ENCODE peak calls at places on chromosomes 12 and 14, in nine cellular contexts. One of them, this sample, is unnamed.

GRCh38 chr14:104604461-104605449 is at the start of gene TMEM179:
- DNase-seq in NCI-H1092 treated with DMSO at 0.1 percent for 48 hours: peak; percentile 64
- DNase-seq in anterior cingulate cortex: no peak
- DNase-seq in stimulated activated CD4-positive, alpha-beta T cell treated with anti-CD3 and anti-CD28 coated beads, Interleukin-15, amount 100 ng/mL, for 1 hour: no peak
- DNase-seq in hepatocyte: peak; percentile 85
- DNase-seq in NCI-H1694: no peak
- DNase-seq in myocyte: no peak
- DNase-seq in DMS153: no peak
- DNase-seq in neural crest cell: peak; percentile 65
- DNase-seq in this sample: peak; percentile 93

GRCh38 chr14:22520235-22520634 is 68.8 kb downstream of the DAD1 start:
- DNase-seq in NCI-H1694: no peak
- DNase-seq in anterior cingulate cortex: no peak
- DNase-seq in neural crest cell: no peak
- DNase-seq in DMS153: no peak
- DNase-seq in NCI-H1092 treated with DMSO at 0.1 percent for 48 hours: no peak
- DNase-seq in myocyte: peak; percentile 37
- DNase-seq in hepatocyte: no peak
- DNase-seq in stimulated activated CD4-positive, alpha-beta T cell treated with anti-CD3 and anti-CD28 coated beads, Interleukin-15, amount 100 ng/mL, for 1 hour: no peak
- DNase-seq in this sample: no peak

GRCh38 chr12:50275545-50275944 is 7.8 kb downstream of the LIMA1 start:
- DNase-seq in stimulated activated CD4-positive, alpha-beta T cell treated with anti-CD3 and anti-CD28 coated beads, Interleukin-15, amount 100 ng/mL, for 1 hour: no peak
- DNase-seq in NCI-H1092 treated with DMSO at 0.1 percent for 48 hours: no peak
- DNase-seq in myocyte: no peak
- DNase-seq in NCI-H1694: no peak
- DNase-seq in neural crest cell: no peak
- DNase-seq in anterior cingulate cortex: no peak
- DNase-seq in DMS153: no peak
- DNase-seq in hepatocyte: no peak
- DNase-seq in this sample: no peak

GRCh38 chr14:55832974-55833373 is 253.0 kb downstream of the KTN1 start:
- DNase-seq in hepatocyte: no peak
- DNase-seq in anterior cingulate cortex: no peak
- DNase-seq in NCI-H1092 treated with DMSO at 0.1 percent for 48 hours: no peak
- DNase-seq in myocyte: no peak
- DNase-seq in stimulated activated CD4-positive, alpha-beta T cell treated with anti-CD3 and anti-CD28 coated beads, Interleukin-15, amount 100 ng/mL, for 1 hour: no peak
- DNase-seq in neural crest cell: no peak
- DNase-seq in DMS153: no peak
- DNase-seq in NCI-H1694: no peak
- DNase-seq in this sample: no peak

GRCh38 chr14:45819107-45819506 is 566.1 kb upstream of the MIS18BP1 start:
- DNase-seq in anterior cingulate cortex: no peak
- DNase-seq in myocyte: peak; percentile 16
- DNase-seq in NCI-H1092 treated with DMSO at 0.1 percent for 48 hours: no peak
- DNase-seq in stimulated activated CD4-positive, alpha-beta T cell treated with anti-CD3 and anti-CD28 coated beads, Interleukin-15, amount 100 ng/mL, for 1 hour: no peak
- DNase-seq in neural crest cell: no peak
- DNase-seq in DMS153: no peak
- DNase-seq in hepatocyte: no peak
- DNase-seq in NCI-H1694: no peak
- DNase-seq in this sample: no peak

GRCh38 chr14:99995700-99996356 is 69.4 kb upstream of the EVL start:
- DNase-seq in stimulated activated CD4-positive, alpha-beta T cell treated with anti-CD3 and anti-CD28 coated beads, Interleukin-15, amount 100 ng/mL, for 1 hour: peak; percentile 23
- DNase-seq in myocyte: no peak
- DNase-seq in neural crest cell: peak; percentile 54
- DNase-seq in hepatocyte: peak; percentile 65
- DNase-seq in DMS153: no peak
- DNase-seq in anterior cingulate cortex: no peak
- DNase-seq in NCI-H1092 treated with DMSO at 0.1 percent for 48 hours: no peak
- DNase-seq in NCI-H1694: peak; percentile 11
- DNase-seq in this sample: peak; percentile 76

GRCh38 chr12:107241421-107241820 is 148.1 kb upstream of the CRY1 start:
- DNase-seq in stimulated activated CD4-positive, alpha-beta T cell treated with anti-CD3 and anti-CD28 coated beads, Interleukin-15, amount 100 ng/mL, for 1 hour: no peak
- DNase-seq in NCI-H1694: no peak
- DNase-seq in DMS153: no peak
- DNase-seq in myocyte: no peak
- DNase-seq in NCI-H1092 treated with DMSO at 0.1 percent for 48 hours: peak; percentile 14
- DNase-seq in neural crest cell: no peak
- DNase-seq in anterior cingulate cortex: no peak
- DNase-seq in hepatocyte: no peak
- DNase-seq in this sample: no peak

GRCh38 chr14:76329150-76329881 is 46.6 kb upstream of the ESRRB start:
- DNase-seq in neural crest cell: no peak
- DNase-seq in NCI-H1092 treated with DMSO at 0.1 percent for 48 hours: peak; percentile 18
- DNase-seq in anterior cingulate cortex: no peak
- DNase-seq in hepatocyte: no peak
- DNase-seq in myocyte: no peak
- DNase-seq in NCI-H1694: no peak
- DNase-seq in DMS153: no peak
- DNase-seq in stimulated activated CD4-positive, alpha-beta T cell treated with anti-CD3 and anti-CD28 coated beads, Interleukin-15, amount 100 ng/mL, for 1 hour: no peak
- DNase-seq in this sample: peak; percentile 87

GRCh38 chr14:38248629-38249028 is 7.3 kb downstream of the CLEC14A start:
- DNase-seq in hepatocyte: no peak
- DNase-seq in stimulated activated CD4-positive, alpha-beta T cell treated with anti-CD3 and anti-CD28 coated beads, Interleukin-15, amount 100 ng/mL, for 1 hour: no peak
- DNase-seq in NCI-H1092 treated with DMSO at 0.1 percent for 48 hours: no peak
- DNase-seq in myocyte: no peak
- DNase-seq in anterior cingulate cortex: no peak
- DNase-seq in NCI-H1694: no peak
- DNase-seq in DMS153: no peak
- DNase-seq in neural crest cell: no peak
- DNase-seq in this sample: peak; percentile 29

GRCh38 chr14:36935976-36936678 is 236.3 kb downstream of the SLC25A21 start:
- DNase-seq in stimulated activated CD4-positive, alpha-beta T cell treated with anti-CD3 and anti-CD28 coated beads, Interleukin-15, amount 100 ng/mL, for 1 hour: no peak
- DNase-seq in anterior cingulate cortex: no peak
- DNase-seq in NCI-H1092 treated with DMSO at 0.1 percent for 48 hours: no peak
- DNase-seq in NCI-H1694: no peak
- DNase-seq in DMS153: no peak
- DNase-seq in myocyte: no peak
- DNase-seq in hepatocyte: no peak
- DNase-seq in neural crest cell: no peak
- DNase-seq in this sample: peak; percentile 9

GRCh38 chr12:127926004-127926403 is 341.0 kb upstream of the TMEM132C start:
- DNase-seq in myocyte: peak; percentile 70
- DNase-seq in NCI-H1092 treated with DMSO at 0.1 percent for 48 hours: peak; percentile 29
- DNase-seq in anterior cingulate cortex: peak; percentile 36
- DNase-seq in stimulated activated CD4-positive, alpha-beta T cell treated with anti-CD3 and anti-CD28 coated beads, Interleukin-15, amount 100 ng/mL, for 1 hour: no peak
- DNase-seq in DMS153: peak; percentile 9
- DNase-seq in hepatocyte: peak; percentile 55
- DNase-seq in NCI-H1694: no peak
- DNase-seq in neural crest cell: peak; percentile 26
- DNase-seq in this sample: peak; percentile 73

GRCh38 chr14:49951946-49952345 is 59.1 kb downstream of the ARF6 start:
- DNase-seq in stimulated activated CD4-positive, alpha-beta T cell treated with anti-CD3 and anti-CD28 coated beads, Interleukin-15, amount 100 ng/mL, for 1 hour: no peak
- DNase-seq in neural crest cell: no peak
- DNase-seq in NCI-H1694: no peak
- DNase-seq in anterior cingulate cortex: no peak
- DNase-seq in DMS153: no peak
- DNase-seq in hepatocyte: no peak
- DNase-seq in NCI-H1092 treated with DMSO at 0.1 percent for 48 hours: no peak
- DNase-seq in myocyte: no peak
- DNase-seq in this sample: no peak

GRCh38 chr12:114405449-114406271 is at the start of gene TBX5:
- DNase-seq in NCI-H1694: no peak
- DNase-seq in stimulated activated CD4-positive, alpha-beta T cell treated with anti-CD3 and anti-CD28 coated beads, Interleukin-15, amount 100 ng/mL, for 1 hour: no peak
- DNase-seq in myocyte: no peak
- DNase-seq in DMS153: no peak
- DNase-seq in anterior cingulate cortex: no peak
- DNase-seq in hepatocyte: peak; percentile 62
- DNase-seq in neural crest cell: no peak
- DNase-seq in NCI-H1092 treated with DMSO at 0.1 percent for 48 hours: peak; percentile 38
- DNase-seq in this sample: peak; percentile 82

GRCh38 chr12:49287876-49288275 is 7.1 kb upstream of the PRPH start:
- DNase-seq in anterior cingulate cortex: no peak
- DNase-seq in DMS153: no peak
- DNase-seq in myocyte: peak; percentile 71
- DNase-seq in NCI-H1694: no peak
- DNase-seq in hepatocyte: no peak
- DNase-seq in stimulated activated CD4-positive, alpha-beta T cell treated with anti-CD3 and anti-CD28 coated beads, Interleukin-15, amount 100 ng/mL, for 1 hour: no peak
- DNase-seq in neural crest cell: no peak
- DNase-seq in NCI-H1092 treated with DMSO at 0.1 percent for 48 hours: no peak
- DNase-seq in this sample: no peak

GRCh38 chr14:104039214-104039613 is 46.3 kb upstream of the ASPG start:
- DNase-seq in DMS153: no peak
- DNase-seq in myocyte: no peak
- DNase-seq in anterior cingulate cortex: no peak
- DNase-seq in hepatocyte: no peak
- DNase-seq in NCI-H1694: no peak
- DNase-seq in neural crest cell: no peak
- DNase-seq in stimulated activated CD4-positive, alpha-beta T cell treated with anti-CD3 and anti-CD28 coated beads, Interleukin-15, amount 100 ng/mL, for 1 hour: no peak
- DNase-seq in NCI-H1092 treated with DMSO at 0.1 percent for 48 hours: no peak
- DNase-seq in this sample: no peak

GRCh38 chr12:112998997-112999767 is 20.9 kb downstream of the OAS2 start:
- DNase-seq in myocyte: peak; percentile 73
- DNase-seq in hepatocyte: no peak
- DNase-seq in neural crest cell: no peak
- DNase-seq in NCI-H1694: no peak
- DNase-seq in anterior cingulate cortex: no peak
- DNase-seq in DMS153: no peak
- DNase-seq in stimulated activated CD4-positive, alpha-beta T cell treated with anti-CD3 and anti-CD28 coated beads, Interleukin-15, amount 100 ng/mL, for 1 hour: no peak
- DNase-seq in NCI-H1092 treated with DMSO at 0.1 percent for 48 hours: no peak
- DNase-seq in this sample: no peak

GRCh38 chr12:113007166-113007565 is 28.8 kb downstream of the OAS2 start:
- DNase-seq in stimulated activated CD4-positive, alpha-beta T cell treated with anti-CD3 and anti-CD28 coated beads, Interleukin-15, amount 100 ng/mL, for 1 hour: no peak
- DNase-seq in DMS153: no peak
- DNase-seq in neural crest cell: no peak
- DNase-seq in hepatocyte: no peak
- DNase-seq in NCI-H1092 treated with DMSO at 0.1 percent for 48 hours: no peak
- DNase-seq in NCI-H1694: no peak
- DNase-seq in anterior cingulate cortex: no peak
- DNase-seq in myocyte: peak; percentile 88
- DNase-seq in this sample: no peak

GRCh38 chr12:29695026-29695425 is 88.7 kb downstream of the TMTC1 start:
- DNase-seq in anterior cingulate cortex: no peak
- DNase-seq in hepatocyte: no peak
- DNase-seq in stimulated activated CD4-positive, alpha-beta T cell treated with anti-CD3 and anti-CD28 coated beads, Interleukin-15, amount 100 ng/mL, for 1 hour: no peak
- DNase-seq in NCI-H1092 treated with DMSO at 0.1 percent for 48 hours: no peak
- DNase-seq in myocyte: no peak
- DNase-seq in NCI-H1694: no peak
- DNase-seq in neural crest cell: no peak
- DNase-seq in DMS153: no peak
- DNase-seq in this sample: no peak

GRCh38 chr12:3295648-3296408 is 195.2 kb upstream of the PRMT8 start:
- DNase-seq in stimulated activated CD4-positive, alpha-beta T cell treated with anti-CD3 and anti-CD28 coated beads, Interleukin-15, amount 100 ng/mL, for 1 hour: no peak
- DNase-seq in myocyte: no peak
- DNase-seq in DMS153: no peak
- DNase-seq in NCI-H1092 treated with DMSO at 0.1 percent for 48 hours: no peak
- DNase-seq in anterior cingulate cortex: no peak
- DNase-seq in neural crest cell: no peak
- DNase-seq in hepatocyte: peak; percentile 37
- DNase-seq in NCI-H1694: no peak
- DNase-seq in this sample: no peak

GRCh38 chr14:100988411-100988900 is 84.9 kb upstream of the RTL1 start:
- DNase-seq in hepatocyte: no peak
- DNase-seq in neural crest cell: no peak
- DNase-seq in NCI-H1694: no peak
- DNase-seq in NCI-H1092 treated with DMSO at 0.1 percent for 48 hours: no peak
- DNase-seq in myocyte: no peak
- DNase-seq in anterior cingulate cortex: no peak
- DNase-seq in stimulated activated CD4-positive, alpha-beta T cell treated with anti-CD3 and anti-CD28 coated beads, Interleukin-15, amount 100 ng/mL, for 1 hour: no peak
- DNase-seq in DMS153: no peak
- DNase-seq in this sample: no peak

GRCh38 chr14:70254476-70254961 is 65.8 kb upstream of the SLC8A3 start:
- DNase-seq in NCI-H1694: peak; percentile 47
- DNase-seq in stimulated activated CD4-positive, alpha-beta T cell treated with anti-CD3 and anti-CD28 coated beads, Interleukin-15, amount 100 ng/mL, for 1 hour: no peak
- DNase-seq in anterior cingulate cortex: no peak
- DNase-seq in myocyte: peak; percentile 81
- DNase-seq in DMS153: peak; percentile 23
- DNase-seq in neural crest cell: peak; percentile 45
- DNase-seq in NCI-H1092 treated with DMSO at 0.1 percent for 48 hours: peak; percentile 59
- DNase-seq in hepatocyte: peak; percentile 84
- DNase-seq in this sample: peak; percentile 70

GRCh38 chr12:1173806-1174617 is 183.0 kb downstream of the ERC1 start:
- DNase-seq in stimulated activated CD4-positive, alpha-beta T cell treated with anti-CD3 and anti-CD28 coated beads, Interleukin-15, amount 100 ng/mL, for 1 hour: no peak
- DNase-seq in myocyte: peak; percentile 97
- DNase-seq in NCI-H1092 treated with DMSO at 0.1 percent for 48 hours: peak; percentile 60
- DNase-seq in neural crest cell: no peak
- DNase-seq in NCI-H1694: no peak
- DNase-seq in anterior cingulate cortex: no peak
- DNase-seq in DMS153: no peak
- DNase-seq in hepatocyte: no peak
- DNase-seq in this sample: no peak

GRCh38 chr12:108583971-108584370 is 13.9 kb downstream of the TMEM119 start:
- DNase-seq in anterior cingulate cortex: no peak
- DNase-seq in stimulated activated CD4-positive, alpha-beta T cell treated with anti-CD3 and anti-CD28 coated beads, Interleukin-15, amount 100 ng/mL, for 1 hour: no peak
- DNase-seq in hepatocyte: no peak
- DNase-seq in DMS153: no peak
- DNase-seq in NCI-H1092 treated with DMSO at 0.1 percent for 48 hours: peak; percentile 5
- DNase-seq in neural crest cell: no peak
- DNase-seq in NCI-H1694: peak; percentile 38
- DNase-seq in myocyte: peak; percentile 96
- DNase-seq in this sample: peak; percentile 12

GRCh38 chr14:60247994-60248696 is 876 bp upstream of the PPM1A start:
- DNase-seq in DMS153: peak; percentile 81
- DNase-seq in stimulated activated CD4-positive, alpha-beta T cell treated with anti-CD3 and anti-CD28 coated beads, Interleukin-15, amount 100 ng/mL, for 1 hour: peak; percentile 61
- DNase-seq in NCI-H1092 treated with DMSO at 0.1 percent for 48 hours: peak; percentile 97
- DNase-seq in hepatocyte: peak; percentile 94
- DNase-seq in myocyte: peak; percentile 95
- DNase-seq in NCI-H1694: peak; percentile 96
- DNase-seq in anterior cingulate cortex: peak; percentile 84
- DNase-seq in neural crest cell: peak; percentile 67
- DNase-seq in this sample: peak; percentile 93

GRCh38 chr12:55891310-55891709 is 36.4 kb downstream of the PYM1 start:
- DNase-seq in anterior cingulate cortex: no peak
- DNase-seq in DMS153: no peak
- DNase-seq in myocyte: no peak
- DNase-seq in NCI-H1694: no peak
- DNase-seq in neural crest cell: no peak
- DNase-seq in hepatocyte: no peak
- DNase-seq in stimulated activated CD4-positive, alpha-beta T cell treated with anti-CD3 and anti-CD28 coated beads, Interleukin-15, amount 100 ng/mL, for 1 hour: no peak
- DNase-seq in NCI-H1092 treated with DMSO at 0.1 percent for 48 hours: no peak
- DNase-seq in this sample: no peak

GRCh38 chr14:64720190-64720589 is 16.0 kb downstream of the PLEKHG3 start:
- DNase-seq in DMS153: peak; percentile 69
- DNase-seq in stimulated activated CD4-positive, alpha-beta T cell treated with anti-CD3 and anti-CD28 coated beads, Interleukin-15, amount 100 ng/mL, for 1 hour: no peak
- DNase-seq in hepatocyte: peak; percentile 79
- DNase-seq in myocyte: no peak
- DNase-seq in neural crest cell: no peak
- DNase-seq in NCI-H1092 treated with DMSO at 0.1 percent for 48 hours: no peak
- DNase-seq in NCI-H1694: no peak
- DNase-seq in anterior cingulate cortex: no peak
- DNase-seq in this sample: no peak

GRCh38 chr14:94748667-94749347 is 21.1 kb downstream of the GSC start:
- DNase-seq in DMS153: no peak
- DNase-seq in hepatocyte: peak; percentile 50
- DNase-seq in NCI-H1694: peak; percentile 66
- DNase-seq in neural crest cell: peak; percentile 22
- DNase-seq in myocyte: peak; percentile 6
- DNase-seq in anterior cingulate cortex: no peak
- DNase-seq in stimulated activated CD4-positive, alpha-beta T cell treated with anti-CD3 and anti-CD28 coated beads, Interleukin-15, amount 100 ng/mL, for 1 hour: no peak
- DNase-seq in NCI-H1092 treated with DMSO at 0.1 percent for 48 hours: peak; percentile 50
- DNase-seq in this sample: peak; percentile 62

GRCh38 chr12:96493101-96493500 is 3.7 kb downstream of the CFAP54 start:
- DNase-seq in hepatocyte: no peak
- DNase-seq in NCI-H1092 treated with DMSO at 0.1 percent for 48 hours: no peak
- DNase-seq in anterior cingulate cortex: no peak
- DNase-seq in myocyte: no peak
- DNase-seq in DMS153: no peak
- DNase-seq in NCI-H1694: no peak
- DNase-seq in stimulated activated CD4-positive, alpha-beta T cell treated with anti-CD3 and anti-CD28 coated beads, Interleukin-15, amount 100 ng/mL, for 1 hour: no peak
- DNase-seq in neural crest cell: no peak
- DNase-seq in this sample: no peak

GRCh38 chr12:29447285-29447975 is 50.1 kb downstream of the OVCH1 start:
- DNase-seq in DMS153: no peak
- DNase-seq in NCI-H1092 treated with DMSO at 0.1 percent for 48 hours: no peak
- DNase-seq in anterior cingulate cortex: no peak
- DNase-seq in NCI-H1694: no peak
- DNase-seq in neural crest cell: no peak
- DNase-seq in stimulated activated CD4-positive, alpha-beta T cell treated with anti-CD3 and anti-CD28 coated beads, Interleukin-15, amount 100 ng/mL, for 1 hour: no peak
- DNase-seq in myocyte: no peak
- DNase-seq in hepatocyte: no peak
- DNase-seq in this sample: no peak

GRCh38 chr14:89616425-89617141 is 199.6 kb upstream of the FOXN3 start:
- DNase-seq in NCI-H1092 treated with DMSO at 0.1 percent for 48 hours: no peak
- DNase-seq in NCI-H1694: peak; percentile 62
- DNase-seq in stimulated activated CD4-positive, alpha-beta T cell treated with anti-CD3 and anti-CD28 coated beads, Interleukin-15, amount 100 ng/mL, for 1 hour: no peak
- DNase-seq in myocyte: peak; percentile 64
- DNase-seq in neural crest cell: no peak
- DNase-seq in hepatocyte: peak; percentile 28
- DNase-seq in anterior cingulate cortex: no peak
- DNase-seq in DMS153: no peak
- DNase-seq in this sample: no peak

GRCh38 chr12:105369014-105369413 is 38.5 kb downstream of the C12orf75 start:
- DNase-seq in hepatocyte: no peak
- DNase-seq in stimulated activated CD4-positive, alpha-beta T cell treated with anti-CD3 and anti-CD28 coated beads, Interleukin-15, amount 100 ng/mL, for 1 hour: no peak
- DNase-seq in NCI-H1092 treated with DMSO at 0.1 percent for 48 hours: no peak
- DNase-seq in NCI-H1694: no peak
- DNase-seq in anterior cingulate cortex: no peak
- DNase-seq in myocyte: peak; percentile 73
- DNase-seq in DMS153: no peak
- DNase-seq in neural crest cell: no peak
- DNase-seq in this sample: no peak

This sample was measured in neural progenitor cell.